ENCODE peak calls at places on chromosomes 7 and 10, in six cellular contexts. A is A549, Z is GM20000, C is lower leg skin, Q is heart left ventricle, L is esophagus squamous epithelium. S is an unnamed sample.

GRCh38 chr7:109950256-109950655 is 1140.7 kb upstream of the LRRN3 start:
- DNase-seq in Z (no peak), Q (no peak), L (no peak), A (peak), C (no peak), S (no peak)

GRCh38 chr10:119252051-119252465 is 44.7 kb downstream of the GRK5 start:
- DNase-seq in A (no peak), Z (no peak), C (no peak), Q (peak), L (no peak), S (no peak)

GRCh38 chr7:2666588-2667250 is 21.3 kb upstream of the AMZ1 start:
- DNase-seq in A (no peak), C (no peak), Z (no peak), Q (no peak), L (no peak), S (no peak)

GRCh38 chr7:47327698-47328391 is 254.1 kb downstream of the TNS3 start:
- DNase-seq in L (no peak), A (no peak), Q (peak), Z (no peak), C (peak), S (peak)

GRCh38 chr7:81268551-81268950 is 349.7 kb upstream of the SEMA3C start:
- DNase-seq in L (no peak), Q (no peak), C (no peak), A (no peak), Z (no peak), S (no peak)

GRCh38 chr7:140562921-140563600 is 77.6 kb downstream of the DENND2A start:
- DNase-seq in A (no peak), Q (no peak), Z (no peak), C (no peak), L (no peak), S (no peak)

GRCh38 chr10:124745678-124746077 is 1.5 kb upstream of the FAM53B start:
- DNase-seq in A (peak), Q (no peak), C (no peak), L (no peak), Z (no peak), S (no peak)

GRCh38 chr10:119818889-119819270 is 53.8 kb downstream of the MCMBP start:
- DNase-seq in C (no peak), Z (no peak), A (no peak), Q (no peak), L (no peak), S (no peak)

GRCh38 chr7:136183981-136184380 is 206.8 kb upstream of the MTPN start:
- DNase-seq in L (no peak), Q (no peak), C (no peak), A (no peak), Z (no peak), S (no peak)

GRCh38 chr7:81769891-81770818 is at the start of gene HGF:
- DNase-seq in Z (no peak), Q (peak), L (peak), A (no peak), C (peak), S (peak)

GRCh38 chr10:124717911-124718734 is 26.1 kb downstream of the FAM53B start:
- DNase-seq in Z (peak), C (no peak), Q (no peak), L (no peak), A (no peak), S (no peak)

GRCh38 chr7:66050990-66051424 is 24.6 kb upstream of the ASL start:
- DNase-seq in Z (no peak), L (no peak), A (no peak), Q (peak), C (no peak), S (no peak)

GRCh38 chr10:1159131-1160061 is 103.2 kb downstream of the WDR37 start:
- DNase-seq in Q (no peak), C (peak), L (no peak), Z (no peak), A (no peak), S (peak)

GRCh38 chr7:128869944-128870285 is 7.3 kb downstream of the ATP6V1F start:
- DNase-seq in L (no peak), Q (no peak), Z (no peak), A (no peak), C (no peak), S (no peak)

GRCh38 chr10:7285545-7286322 is 125.1 kb downstream of the SFMBT2 start:
- DNase-seq in Z (no peak), Q (no peak), A (no peak), L (no peak), C (no peak), S (no peak)

GRCh38 chr10:4763513-4763912 is 62.5 kb upstream of the AKR1E2 start:
- DNase-seq in A (no peak), Q (no peak), C (no peak), L (no peak), Z (no peak), S (no peak)

GRCh38 chr7:75050501-75050900 is 23.1 kb downstream of the RCC1L start:
- DNase-seq in C (no peak), Z (no peak), Q (no peak), L (no peak), A (no peak), S (no peak)

GRCh38 chr10:110336111-110336721 is 31.5 kb upstream of the SMNDC1 start:
- DNase-seq in Q (no peak), Z (no peak), C (peak), A (peak), L (no peak), S (no peak)

GRCh38 chr7:104978460-104978859 is 35.5 kb upstream of the KMT2E start:
- DNase-seq in Q (no peak), Z (no peak), A (no peak), C (no peak), L (no peak), S (no peak)

GRCh38 chr10:48517482-48517881 is 87.4 kb downstream of the ARHGAP22 start:
- DNase-seq in C (peak), L (no peak), Q (no peak), A (no peak), Z (no peak), S (peak)

GRCh38 chr7:111018960-111019835 is 71.7 kb upstream of the LRRN3 start:
- DNase-seq in Z (no peak), Q (no peak), C (no peak), A (no peak), L (no peak), S (no peak)

GRCh38 chr10:63494951-63495350 is 26.2 kb upstream of the REEP3 start:
- DNase-seq in L (no peak), Z (no peak), C (no peak), A (no peak), Q (no peak), S (no peak)

GRCh38 chr10:137031-137430 is 1.8 kb downstream of the ZMYND11 start:
- DNase-seq in C (no peak), A (peak), L (no peak), Q (no peak), Z (peak), S (no peak)

GRCh38 chr7:107501593-107501992 is 31.7 kb downstream of the GPR22 start:
- DNase-seq in A (peak), Q (no peak), C (no peak), L (no peak), Z (peak), S (no peak)

GRCh38 chr10:127549009-127549408 is at the start of gene NPS:
- DNase-seq in C (no peak), A (no peak), L (no peak), Z (no peak), Q (no peak), S (no peak)

GRCh38 chr7:151032936-151033863 is 5.0 kb downstream of the ABCB8 start:
- DNase-seq in C (no peak), A (no peak), L (no peak), Q (no peak), Z (no peak), S (no peak)

GRCh38 chr7:27438878-27439589 is 196.4 kb downstream of the EVX1 start:
- DNase-seq in Z (no peak), Q (no peak), C (no peak), L (no peak), A (no peak), S (no peak)

GRCh38 chr7:48101352-48101751 is 12.3 kb downstream of the UPP1 start:
- DNase-seq in L (no peak), Z (no peak), Q (no peak), C (peak), A (no peak), S (no peak)

GRCh38 chr10:122733450-122733849 is 33.8 kb upstream of the C10orf120 start:
- DNase-seq in Z (no peak), C (no peak), Q (no peak), A (no peak), L (no peak), S (no peak)

GRCh38 chr10:119715628-119716505 is 10.0 kb upstream of the INPP5F start:
- DNase-seq in L (no peak), Z (no peak), Q (no peak), C (no peak), A (no peak), S (no peak)

GRCh38 chr10:77845455-77845850 is 81.1 kb downstream of the DLG5 start:
- DNase-seq in A (no peak), L (no peak), Z (no peak), Q (no peak), C (no peak), S (no peak)

GRCh38 chr10:3805791-3806381 is 20.9 kb upstream of the KLF6 start:
- DNase-seq in Q (peak), L (no peak), Z (no peak), C (no peak), A (no peak), S (peak)

GRCh38 chr10:67779455-67780205 is 58.4 kb downstream of the DNAJC12 start:
- DNase-seq in Z (peak), A (peak), C (no peak), Q (peak), L (no peak), S (peak)

GRCh38 chr7:78099715-78100477 is 301.3 kb downstream of the PHTF2 start:
- DNase-seq in C (no peak), L (no peak), A (no peak), Z (no peak), Q (no peak), S (no peak)

GRCh38 chr7:55970561-55970960 is 6.2 kb downstream of the NIPSNAP2 start:
- DNase-seq in L (no peak), Q (no peak), Z (no peak), C (peak), A (no peak), S (no peak)

GRCh38 chr10:821322-821721 is 110.2 kb downstream of the LARP4B start:
- DNase-seq in L (no peak), Z (no peak), A (no peak), Q (no peak), C (no peak), S (no peak)

GRCh38 chr10:103918053-103918846 is at the start of gene STN1:
- DNase-seq in C (peak), Q (peak), Z (peak), L (peak), A (peak), S (peak)
- TF ChIP-seq CTCF in C (no peak), Q (no peak), Z (no peak), L (peak), A (no peak), S (no peak)

GRCh38 chr10:79179404-79180309 is 110.9 kb downstream of the ZMIZ1 start:
- DNase-seq in L (no peak), Q (no peak), A (no peak), Z (no peak), C (no peak), S (no peak)
- TF ChIP-seq CTCF in L (no peak), Q (no peak), A (no peak), Z (no peak), C (no peak), S (no peak)

GRCh38 chr7:92833024-92833765 is 3.2 kb downstream of the CDK6 start:
- DNase-seq in A (peak), L (peak), Q (peak), C (peak), Z (peak), S (peak)
- TF ChIP-seq CTCF in A (peak), L (peak), Q (peak), C (peak), Z (peak), S (peak)

GRCh38 chr10:22609719-22610118 is 104.7 kb downstream of the PIP4K2A start:
- DNase-seq in L (no peak), C (no peak), Q (no peak), A (no peak), Z (no peak), S (no peak)
- TF ChIP-seq CTCF in L (no peak), C (no peak), Q (no peak), A (no peak), Z (no peak), S (no peak)